ENCODE peak calls at places on chromosomes 5 and 9, in nine cellular contexts. M is naive thymus-derived CD4-positive, alpha-beta T cell; C is GM23248; D is uterus; G is lower lobe of right lung; I is fibroblast of lung; J is PC-9; K is CD8-positive, alpha-beta T cell; W is CD4-positive, CD25-positive, alpha-beta regulatory T cell. V is an unnamed sample.

GRCh38 chr9:109799792-109800191 is 19.8 kb downstream of the PALM2AKAP2 start:
- DNase-seq in M (no peak), C (peak; percentile 85), D (no peak), G (no peak), I (peak; percentile 88), J (no peak), K (no peak), W (no peak), V (no peak)

GRCh38 chr9:92954886-92955285 is 7.6 kb downstream of the FGD3 start:
- DNase-seq in M (no peak), C (no peak), D (no peak), G (no peak), I (no peak), J (no peak), K (no peak), W (no peak), V (no peak)

GRCh38 chr9:81490605-81491331 is 198.6 kb downstream of the TLE1 start:
- DNase-seq in M (no peak), C (peak; percentile 55), D (no peak), G (no peak), I (peak; percentile 95), J (peak; percentile 41), K (no peak), W (no peak), V (no peak)

GRCh38 chr9:136544549-136545064 is 1.2 kb downstream of the NOTCH1 start:
- DNase-seq in M (peak; percentile 31), C (peak; percentile 65), D (no peak), G (peak; percentile 84), I (no peak), J (no peak), K (peak; percentile 39), W (peak; percentile 44), V (peak; percentile 49)

GRCh38 chr9:108768739-108769138 is 87.0 kb downstream of the ACTL7B start:
- DNase-seq in M (no peak), C (no peak), D (no peak), G (no peak), I (no peak), J (no peak), K (no peak), W (no peak), V (no peak)

GRCh38 chr9:1366300-1366699 is 316.1 kb downstream of the DMRT2 start:
- DNase-seq in M (peak; percentile 44), C (no peak), D (no peak), G (no peak), I (no peak), J (no peak), K (no peak), W (no peak), V (no peak)

GRCh38 chr5:142922223-142922952 is 152.2 kb downstream of the ARHGAP26 start:
- DNase-seq in M (peak; percentile 3), C (peak; percentile 70), D (no peak), G (no peak), I (peak; percentile 50), J (peak; percentile 67), K (no peak), W (no peak), V (no peak)

GRCh38 chr5:149406203-149406978 is 27.3 kb upstream of the IL17B start:
- DNase-seq in M (no peak), C (peak; percentile 86), D (peak; percentile 96), G (no peak), I (peak; percentile 88), J (no peak), K (no peak), W (no peak), V (no peak)

GRCh38 chr9:135718616-135719015 is 16.6 kb downstream of the KCNT1 start:
- DNase-seq in M (no peak), C (peak; percentile 58), D (no peak), G (no peak), I (peak; percentile 42), J (no peak), K (no peak), W (no peak), V (no peak)

GRCh38 chr5:43702815-43703214 is 99.8 kb downstream of the NNT start:
- DNase-seq in M (no peak), C (peak; percentile 50), D (no peak), G (no peak), I (peak; percentile 66), J (peak; percentile 32), K (no peak), W (no peak), V (no peak)

GRCh38 chr5:141355641-141356040 is 820 bp downstream of the PCDHGA4 start:
- DNase-seq in M (no peak), C (no peak), D (no peak), G (no peak), I (no peak), J (no peak), K (no peak), W (no peak), V (no peak)
- H3K9me3 ChIP-seq in M (no peaks in the 10 kb centered on the region), C (peaks cover 3% of the 10 kb centered on the region), D (no peaks in the 10 kb centered on the region), G (peaks cover 60% of the 10 kb centered on the region), I (no peaks in the 10 kb centered on the region), J (peaks cover 4% of the 10 kb centered on the region), K (peaks cover 12% of the 10 kb centered on the region), W (peaks cover 15% of the 10 kb centered on the region), V (no peaks in the 10 kb centered on the region)

GRCh38 chr9:35508069-35508468 is 18.2 kb downstream of the RUSC2 start:
- DNase-seq in M (no peak), C (peak; percentile 30), D (no peak), G (no peak), I (peak; percentile 68), J (no peak), K (no peak), W (no peak), V (no peak)
- H3K27ac ChIP-seq in M (no peak overlapping the region), C (peak overlapping the region; percentile 70), D (peak overlapping the region; percentile 90), G (no peak overlapping the region), I (no peak overlapping the region), J (no peak overlapping the region), K (no peak overlapping the region), W (no peak overlapping the region), V (no peak overlapping the region)

DNA sequence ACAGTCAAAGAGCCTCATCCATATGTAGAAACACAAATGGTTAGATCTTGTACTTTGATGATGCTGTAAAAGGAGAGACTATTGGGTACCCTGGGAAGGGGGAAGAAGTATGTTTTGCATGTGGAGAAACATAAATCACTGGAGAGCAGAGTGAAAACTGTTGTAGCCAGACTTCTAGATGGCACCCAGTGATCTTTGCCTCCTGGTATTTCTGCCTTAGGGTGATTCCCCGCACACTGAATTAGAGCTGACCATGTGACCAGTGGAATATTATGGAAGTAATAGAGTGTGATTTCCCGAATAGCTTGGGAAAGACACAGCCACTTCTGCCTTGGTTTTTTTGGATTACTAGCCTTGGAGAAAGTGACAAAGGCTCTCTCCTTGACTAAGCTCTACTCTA is 174.3 kb downstream of the LPAR1 start:
- DNase-seq in M (no peak), C (no peak), D (no peak), G (no peak), I (no peak), J (no peak), K (no peak), W (no peak), V (no peak)
- H3K9me3 ChIP-seq in M (no peaks in the 10 kb centered on the region), C (no peaks in the 10 kb centered on the region), D (no peaks in the 10 kb centered on the region), G (peaks cover 18% of the 10 kb centered on the region), I (no peaks in the 10 kb centered on the region), J (peaks cover 20% of the 10 kb centered on the region), K (no peaks in the 10 kb centered on the region), W (peaks cover 4% of the 10 kb centered on the region), V (no peaks in the 10 kb centered on the region)

GRCh38 chr5:134569758-134570364 is 44.4 kb downstream of the JADE2 start:
- DNase-seq in M (no peak), C (no peak), D (no peak), G (no peak), I (no peak), J (no peak), K (no peak), W (no peak), V (no peak)
- H3K27ac ChIP-seq in M (peak overlapping the region; percentile 15), C (no peak overlapping the region), D (no peak overlapping the region), G (peak overlapping the region; percentile 70), I (peak overlapping the region; percentile 77), J (no peak overlapping the region), K (no peak overlapping the region), W (no peak overlapping the region), V (no peak overlapping the region)

DNA sequence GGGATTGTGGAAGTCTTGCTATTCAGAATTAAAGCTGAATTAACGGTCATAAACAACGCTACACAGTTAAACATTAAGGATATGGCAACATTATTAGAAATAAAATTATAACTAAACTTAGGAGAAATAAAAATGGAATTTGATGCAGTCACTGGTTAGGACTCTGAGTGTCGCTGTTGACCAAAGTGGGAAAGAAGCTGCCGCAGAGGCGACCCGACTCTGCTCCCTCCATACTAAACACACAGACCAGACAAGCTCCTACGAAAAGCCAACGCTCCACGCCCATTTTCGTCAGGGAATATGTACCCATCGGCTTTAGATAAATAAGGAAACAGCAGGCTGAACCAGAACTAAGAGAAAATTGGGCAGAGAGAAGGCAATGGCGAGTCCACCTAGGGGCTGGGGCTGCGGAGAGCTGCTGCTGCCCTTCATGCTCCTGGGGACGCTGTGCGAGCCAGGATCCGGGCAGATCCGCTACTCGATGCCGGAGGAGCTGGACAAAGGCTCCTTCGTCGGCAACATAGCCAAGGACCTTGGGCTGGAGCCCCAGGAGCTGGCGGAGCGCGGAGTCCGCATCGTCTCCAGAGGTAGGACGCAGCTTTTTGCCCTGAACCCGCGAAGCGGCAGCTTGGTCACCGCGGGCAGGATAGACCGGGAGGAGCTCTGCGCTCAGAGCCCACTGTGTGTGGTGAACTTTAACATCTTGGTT is at the start of gene PCDHGA5:
- DNase-seq in M (no peak), C (no peak), D (no peak), G (no peak), I (peak; percentile 20), J (no peak), K (no peak), W (no peak), V (no peak)
- H3K9me3 ChIP-seq in M (no peaks in the 10 kb centered on the region), C (peaks cover 3% of the 10 kb centered on the region), D (no peaks in the 10 kb centered on the region), G (peaks cover 79% of the 10 kb centered on the region), I (peaks cover 5% of the 10 kb centered on the region), J (peaks cover 12% of the 10 kb centered on the region), K (peaks cover 11% of the 10 kb centered on the region), W (peaks cover 34% of the 10 kb centered on the region), V (peaks cover 13% of the 10 kb centered on the region)

GRCh38 chr5:96236831-96237230 is 196.2 kb downstream of the PCSK1 start:
- DNase-seq in M (no peak), C (no peak), D (no peak), G (no peak), I (no peak), J (no peak), K (no peak), W (no peak), V (no peak)

GRCh38 chr5:96236051-96236450 is 197.0 kb downstream of the PCSK1 start:
- DNase-seq in M (no peak), C (peak; percentile 39), D (no peak), G (no peak), I (peak; percentile 47), J (no peak), K (no peak), W (no peak), V (no peak)

GRCh38 chr5:96232602-96233001 is 200.4 kb downstream of the PCSK1 start:
- DNase-seq in M (no peak), C (no peak), D (no peak), G (no peak), I (no peak), J (no peak), K (no peak), W (no peak), V (no peak)

GRCh38 chr5:96235008-96235910 is 197.8 kb downstream of the PCSK1 start:
- DNase-seq in M (no peak), C (no peak), D (no peak), G (no peak), I (peak; percentile 78), J (no peak), K (no peak), W (no peak), V (no peak)
- H3K27ac ChIP-seq in M (no peak overlapping the region), C (peak overlapping the region; percentile 14), D (peak overlapping the region; percentile 79), G (peak overlapping the region; percentile 27), I (peak overlapping the region; percentile 40), J (no peak overlapping the region), K (no peak overlapping the region), W (no peak overlapping the region), V (no peak overlapping the region)

GRCh38 chr9:21964925-21965385 is 29.2 kb downstream of the CDKN2A start:
- DNase-seq in M (peak; percentile 47), C (peak; percentile 63), D (no peak), G (no peak), I (peak; percentile 62), J (no peak), K (peak; percentile 15), W (peak; percentile 62), V (peak; percentile 57)
- H3K9me3 ChIP-seq in M (peaks cover 5% of the 10 kb centered on the region), C (peaks cover 3% of the 10 kb centered on the region), D (no peaks in the 10 kb centered on the region), G (no peaks in the 10 kb centered on the region), I (no peaks in the 10 kb centered on the region), J (no peaks in the 10 kb centered on the region), K (peaks cover 12% of the 10 kb centered on the region), W (peaks cover 18% of the 10 kb centered on the region), V (peaks cover 15% of the 10 kb centered on the region)

V was measured in CD8-positive, alpha-beta memory T cell.